ENCODE peak calls at places on chromosomes 16 and 17, in four cellular contexts. C, Z, L and J are unnamed samples.

GRCh38 chr17:1484586-1485310 is 7.7 kb downstream of the MYO1C start:
- DNase-seq in C (peak), Z (peak), L (peak), J (peak)

GRCh38 chr17:56737741-56738161 is 96.0 kb downstream of the C17orf67 start:
- DNase-seq in C (no peak), Z (no peak), L (no peak), J (no peak)

GRCh38 chr17:2040942-2041560 is 771 bp upstream of the OVCA2 start:
- DNase-seq in C (no peak), Z (no peak), L (no peak), J (no peak)

GRCh38 chr17:28372203-28372944 is 880 bp downstream of the SARM1 start:
- DNase-seq in C (no peak), Z (peak), L (no peak), J (no peak)

GRCh38 chr16:55052335-55053070 is 121.8 kb downstream of the IRX5 start:
- DNase-seq in C (no peak), Z (no peak), L (no peak), J (no peak)

GRCh38 chr17:80261159-80261894 is 675 bp downstream of the RNF213 start:
- DNase-seq in C (no peak), Z (peak), L (peak), J (peak)

GRCh38 chr16:918068-918467 is 52.7 kb downstream of the LMF1 start:
- DNase-seq in C (no peak), Z (no peak), L (no peak), J (no peak)

GRCh38 chr17:62017496-62017895 is 47.6 kb downstream of the MED13 start:
- DNase-seq in C (no peak), Z (no peak), L (no peak), J (no peak)

GRCh38 chr16:49799172-49799571 is 56.7 kb downstream of the ZNF423 start:
- DNase-seq in C (no peak), Z (peak), L (no peak), J (no peak)

GRCh38 chr17:36740157-36740556 is 138.8 kb downstream of the MRM1 start:
- DNase-seq in C (no peak), Z (no peak), L (no peak), J (no peak)

GRCh38 chr17:68711858-68712257 is 110.7 kb upstream of the FAM20A start:
- DNase-seq in C (no peak), Z (no peak), L (no peak), J (no peak)

GRCh38 chr16:86986809-86987487 is 330.2 kb downstream of the C16orf95 start:
- DNase-seq in C (no peak), Z (no peak), L (no peak), J (no peak)

GRCh38 chr17:6487243-6488007 is 43.2 kb downstream of the PIMREG start:
- DNase-seq in C (no peak), Z (no peak), L (no peak), J (no peak)

GRCh38 chr16:57957396-57958392 is 13.2 kb downstream of the CNGB1 start:
- DNase-seq in C (no peak), Z (no peak), L (no peak), J (peak)

GRCh38 chr16:69476920-69477418 is 52.5 kb downstream of the CYB5B start:
- DNase-seq in C (no peak), Z (no peak), L (peak), J (peak)

GRCh38 chr17:9271989-9272388 is 250.7 kb downstream of the NTN1 start:
- DNase-seq in C (no peak), Z (no peak), L (no peak), J (no peak)

GRCh38 chr16:11084484-11085024 is 140.2 kb downstream of the CLEC16A start:
- DNase-seq in C (no peak), Z (no peak), L (peak), J (peak)

GRCh38 chr17:44086364-44087311 is 16.1 kb downstream of the G6PC3 start:
- DNase-seq in C (no peak), Z (no peak), L (peak), J (peak)

GRCh38 chr16:68061396-68061795 is 23.8 kb upstream of the NFATC3 start:
- DNase-seq in C (no peak), Z (no peak), L (no peak), J (no peak)
- TF ChIP-seq TCF7 in C (no peak), Z (no peak), L (no peak), J (no peak)

DNA sequence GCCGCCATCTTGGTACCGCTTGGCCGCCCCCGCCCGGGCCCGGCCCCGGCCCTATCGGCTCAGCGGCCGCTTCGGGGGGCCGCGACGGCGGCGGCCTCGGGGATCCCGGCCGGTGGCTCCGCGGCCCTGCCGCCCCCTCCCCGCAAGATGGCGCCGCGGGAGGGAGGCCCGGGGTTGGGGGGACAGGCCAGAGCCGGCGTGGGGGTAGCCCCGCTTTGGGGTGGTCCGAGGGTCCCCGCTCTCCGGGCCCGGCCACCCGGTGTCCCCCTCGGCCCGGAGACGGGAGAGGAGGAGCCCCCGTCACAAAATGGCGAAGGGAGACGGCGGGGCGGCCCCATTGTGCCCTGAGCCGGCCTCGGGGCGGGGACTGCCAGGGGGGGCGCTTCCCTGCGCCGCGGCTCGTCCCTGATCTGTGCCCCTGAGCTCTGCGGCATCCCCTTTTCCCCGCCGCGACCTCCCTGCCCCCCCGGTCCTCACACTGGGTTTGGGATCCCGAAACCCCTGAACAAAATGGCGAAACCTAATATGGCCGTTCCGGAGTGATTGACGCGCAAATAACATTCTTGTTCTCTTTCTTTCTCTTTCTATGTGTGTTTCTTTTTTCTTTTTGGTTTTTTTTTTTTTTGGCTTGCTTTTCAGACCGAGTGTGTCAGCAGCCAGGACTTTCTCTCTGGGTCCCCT is 978 bp downstream of the HAPSTR1 start:
- DNase-seq in C (no peak), Z (peak), L (peak), J (peak)
- TF ChIP-seq TCF7 in C (no peak), Z (no peak), L (no peak), J (no peak)

GRCh38 chr17:42922335-42922734 is 21.7 kb downstream of the G6PC1 start:
- DNase-seq in C (no peak), Z (no peak), L (no peak), J (no peak)
- TF ChIP-seq TCF7 in C (no peak), Z (no peak), L (no peak), J (no peak)

GRCh38 chr16:88494335-88495154 is 41.5 kb downstream of the ZFPM1 start:
- DNase-seq in C (no peak), Z (no peak), L (no peak), J (peak)
- TF ChIP-seq TCF7 in C (no peak), Z (no peak), L (no peak), J (no peak)

DNA sequence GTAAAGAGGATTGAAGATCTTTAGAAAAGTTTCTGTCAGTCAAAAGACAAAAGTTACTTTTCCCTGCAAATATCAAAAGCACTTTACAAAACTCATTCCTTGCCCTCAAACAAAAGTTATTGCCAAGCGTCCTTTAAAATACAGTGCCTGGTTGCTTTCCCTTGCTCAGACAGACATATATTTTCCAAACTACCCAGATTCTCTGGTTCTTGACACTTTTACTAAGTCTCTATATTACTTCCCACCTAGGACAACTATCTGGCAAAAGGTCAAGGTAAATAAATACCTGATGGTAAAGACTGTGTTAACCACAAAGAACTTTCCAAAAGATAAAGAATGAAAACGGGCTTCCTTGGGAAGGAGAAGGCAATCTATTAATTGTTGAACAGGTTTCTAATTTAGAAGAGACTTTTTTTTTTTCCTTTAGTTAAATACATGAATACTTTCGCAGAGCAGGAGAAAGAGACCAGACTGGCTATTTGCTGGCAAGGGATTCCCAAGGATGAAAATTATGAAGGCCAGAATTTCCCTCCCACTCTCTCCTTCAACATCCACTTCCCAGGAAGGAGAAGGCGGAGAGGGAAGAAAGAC is 1.8 kb downstream of the HS3ST3A1 start:
- DNase-seq in C (no peak), Z (no peak), L (no peak), J (no peak)
- TF ChIP-seq TCF7 in C (no peak), Z (no peak), L (no peak), J (no peak)

GRCh38 chr16:12187939-12188673 is 211.6 kb downstream of the SNX29 start:
- DNase-seq in C (no peak), Z (no peak), L (peak), J (no peak)

GRCh38 chr16:12195296-12195695 is 218.8 kb downstream of the SNX29 start:
- DNase-seq in C (no peak), Z (no peak), L (no peak), J (no peak)

GRCh38 chr16:12193688-12194087 is 217.2 kb downstream of the SNX29 start:
- DNase-seq in C (no peak), Z (no peak), L (no peak), J (no peak)

GRCh38 chr16:12188674-12189249 is 212.2 kb downstream of the SNX29 start:
- DNase-seq in C (no peak), Z (no peak), L (no peak), J (no peak)

DNA sequence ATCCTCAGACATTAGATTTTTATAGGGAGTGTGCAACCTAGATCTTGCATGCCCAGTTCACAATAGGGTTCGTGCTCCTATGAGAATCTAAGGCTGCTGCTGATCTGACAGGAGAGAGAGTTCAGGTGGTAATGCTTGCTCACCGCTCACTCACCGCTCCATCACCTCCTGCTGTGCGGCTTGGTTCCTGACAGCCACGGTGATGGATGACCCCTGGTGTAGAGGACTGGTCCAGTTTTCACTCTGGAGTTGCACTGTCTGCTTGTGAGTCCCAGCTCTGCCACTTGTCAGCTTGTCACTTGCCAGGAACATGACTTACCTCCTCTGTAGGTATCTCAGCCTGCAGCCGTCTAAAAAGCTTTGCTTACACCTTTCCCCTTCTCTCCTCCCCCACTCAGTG is 214.6 kb downstream of the SNX29 start:
- DNase-seq in C (no peak), Z (no peak), L (no peak), J (no peak)
- TF ChIP-seq TCF7 in C (no peak), Z (no peak), L (no peak), J (no peak)

DNA sequence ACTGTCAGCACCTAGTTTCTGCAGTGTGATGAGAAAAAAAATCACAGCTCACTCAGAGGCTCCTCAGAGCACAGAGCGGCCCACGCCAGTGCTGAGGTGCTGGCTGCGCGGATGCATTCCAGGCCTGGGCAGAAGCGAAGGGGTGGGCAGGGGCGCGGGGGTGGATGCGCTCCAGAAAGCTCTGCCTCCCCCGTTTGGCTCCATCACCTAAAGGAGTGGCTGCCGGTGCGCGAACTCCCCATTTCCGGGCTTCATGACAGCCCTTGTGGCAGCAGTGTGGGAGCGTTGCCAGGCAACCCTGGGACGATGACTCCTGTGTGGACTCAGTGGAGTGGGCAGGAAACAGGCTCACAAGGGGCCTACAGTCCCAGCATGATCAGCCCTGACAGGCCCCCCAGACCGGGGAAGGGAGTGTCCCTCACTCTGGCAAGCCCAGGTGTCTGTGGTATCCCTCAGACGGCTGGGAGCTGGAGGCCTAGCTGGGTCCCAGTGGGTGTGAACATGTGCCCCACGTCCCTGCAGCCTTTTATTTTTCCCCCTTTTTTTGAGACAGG is 32.8 kb upstream of the NUDT16L1 start:
- DNase-seq in C (no peak), Z (no peak), L (peak), J (no peak)
- TF ChIP-seq TCF7 in C (no peak), Z (no peak), L (no peak), J (no peak)

GRCh38 chr16:22183335-22183734 is 21.0 kb downstream of the SDR42E2 start:
- DNase-seq in C (no peak), Z (no peak), L (no peak), J (no peak)

GRCh38 chr16:22184615-22184968 is 21.5 kb upstream of the EEF2K start:
- DNase-seq in C (no peak), Z (no peak), L (no peak), J (no peak)

GRCh38 chr16:22181843-22182242 is 19.5 kb downstream of the SDR42E2 start:
- DNase-seq in C (no peak), Z (no peak), L (no peak), J (no peak)

GRCh38 chr16:22186517-22186916 is 19.6 kb upstream of the EEF2K start:
- DNase-seq in C (no peak), Z (peak), L (no peak), J (no peak)

DNA sequence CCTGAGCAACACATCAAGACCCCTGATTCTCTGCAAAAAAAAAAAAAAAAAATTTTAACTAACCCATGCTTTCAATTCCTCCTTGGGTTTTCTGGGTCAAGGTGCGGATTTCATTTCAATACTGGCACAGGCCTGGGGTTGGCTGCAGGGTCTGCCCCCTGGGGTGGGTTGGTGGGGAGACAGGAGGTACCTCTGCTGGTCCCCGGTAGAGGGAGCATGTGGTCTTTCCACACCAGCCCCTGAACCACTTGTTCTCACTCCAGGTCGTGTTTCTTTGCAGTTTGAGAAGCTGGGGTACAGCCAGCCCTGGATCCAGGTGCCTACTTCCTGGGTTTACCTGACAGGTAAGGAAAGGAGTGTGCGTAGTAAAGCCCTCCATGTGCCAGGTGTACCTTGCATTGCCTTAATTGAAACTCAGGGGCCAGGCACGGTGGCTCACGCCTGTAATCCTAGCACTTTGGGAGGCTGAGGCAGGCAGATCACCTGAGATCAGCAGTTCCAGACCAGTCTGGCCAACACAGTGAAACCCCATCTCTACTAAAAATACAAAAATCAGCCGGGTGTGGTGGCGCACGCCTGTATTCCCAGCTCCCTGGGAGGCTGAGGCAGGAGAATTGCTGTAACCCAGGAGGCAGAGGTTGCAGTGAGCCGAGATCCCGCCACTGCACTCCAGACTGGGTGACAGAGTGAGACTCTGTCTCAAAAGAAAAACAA is 21.8 kb downstream of the SDR42E2 start:
- DNase-seq in C (no peak), Z (peak), L (no peak), J (peak)
- TF ChIP-seq TCF7 in C (no peak), Z (no peak), L (no peak), J (no peak)

GRCh38 chr17:8131844-8132441 is 8.0 kb upstream of the HES7 start:
- DNase-seq in C (no peak), Z (no peak), L (no peak), J (no peak)
- TF ChIP-seq TCF7 in C (no peak), Z (no peak), L (no peak), J (no peak)